ENCODE peak calls at places on chromosomes 12 and 14, in five cellular contexts. F is transverse colon, B is A549, M is stomach, N is sigmoid colon. W is an unnamed sample.

GRCh38 chr12:1318327-1319031 is 275.9 kb downstream of the FBXL14 start:
- DNase-seq in F (no peak), B (no peak), M (peak; percentile 33), N (no peak), W (no peak)

GRCh38 chr12:29350080-29350479 is 30.9 kb downstream of the ERGIC2 start:
- DNase-seq in F (no peak), B (peak; percentile 22), M (no peak), N (no peak), W (no peak)

GRCh38 chr12:124742702-124743101 is 121.0 kb downstream of the SCARB1 start:
- DNase-seq in F (no peak), B (no peak), M (no peak), N (no peak), W (peak; percentile 61)

GRCh38 chr12:68119724-68120211 is 39.8 kb downstream of the IFNG start:
- DNase-seq in F (no peak), B (no peak), M (no peak), N (no peak), W (no peak)

GRCh38 chr14:78530078-78530477 is 359.9 kb downstream of the NRXN3 start:
- DNase-seq in F (no peak), B (peak; percentile 11), M (no peak), N (no peak), W (no peak)

GRCh38 chr14:56892959-56893358 is 82.7 kb upstream of the OTX2 start:
- DNase-seq in F (no peak), B (no peak), M (no peak), N (no peak), W (no peak)

GRCh38 chr12:122080149-122081107 is 1.9 kb downstream of the MLXIP start:
- DNase-seq in F (peak; percentile 75), B (peak; percentile 40), M (peak; percentile 54), N (peak; percentile 93), W (peak; percentile 86)

GRCh38 chr14:72558721-72559120 is 335.2 kb downstream of the DPF3 start:
- DNase-seq in F (no peak), B (no peak), M (no peak), N (no peak), W (no peak)

GRCh38 chr14:26261368-26262122 is 336.3 kb downstream of the NOVA1 start:
- DNase-seq in F (no peak), B (no peak), M (no peak), N (no peak), W (no peak)

GRCh38 chr12:57632369-57632897 is 568 bp downstream of the B4GALNT1 start:
- DNase-seq in F (no peak), B (peak; percentile 43), M (no peak), N (peak; percentile 67), W (no peak)

DNA sequence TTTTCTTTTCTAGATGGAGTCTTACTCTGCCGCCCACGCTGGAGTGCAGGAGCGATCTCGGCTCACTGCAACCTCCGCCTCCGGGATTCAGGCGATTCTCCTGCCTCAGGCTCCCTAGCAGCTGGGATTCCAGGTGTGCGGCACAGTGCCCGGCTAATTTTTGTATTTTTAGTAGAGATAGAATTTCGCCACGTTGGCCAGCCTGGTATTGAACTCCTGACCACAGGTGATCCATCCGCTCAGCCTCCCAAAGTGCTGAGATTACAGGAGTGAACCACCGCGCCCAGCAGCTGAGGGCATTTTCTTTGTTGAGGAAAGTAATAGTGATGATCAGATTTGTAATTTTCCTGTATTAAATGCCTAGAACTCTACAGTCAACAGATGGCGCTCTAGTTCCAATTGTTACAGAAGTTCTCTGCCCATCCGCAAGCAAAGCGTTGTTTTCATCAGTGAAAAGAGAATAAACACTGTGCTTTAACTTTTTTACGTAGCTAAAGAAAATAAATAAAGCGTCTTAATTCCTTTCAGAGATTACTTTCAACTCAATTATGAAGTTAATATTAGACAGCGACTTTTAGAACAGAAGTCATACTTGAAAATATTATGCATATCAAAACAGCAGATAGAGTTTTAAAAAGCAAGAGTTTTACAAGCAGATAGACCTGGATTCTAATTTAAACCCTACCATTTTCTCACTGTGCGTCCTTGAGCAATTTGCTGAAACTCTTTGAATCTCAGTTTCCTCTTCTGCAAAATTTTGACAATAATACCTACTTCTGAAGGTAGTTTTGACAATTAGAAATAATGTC is 335.1 kb downstream of the DUSP6 start:
- DNase-seq in F (no peak), B (peak; percentile 82), M (no peak), N (peak; percentile 61), W (peak; percentile 22)
- H3K4me3 ChIP-seq in F (no peak overlapping the region), B (peak overlapping the region; percentile 41), M (no peak overlapping the region), N (no peak overlapping the region), W (no peak overlapping the region)

DNA sequence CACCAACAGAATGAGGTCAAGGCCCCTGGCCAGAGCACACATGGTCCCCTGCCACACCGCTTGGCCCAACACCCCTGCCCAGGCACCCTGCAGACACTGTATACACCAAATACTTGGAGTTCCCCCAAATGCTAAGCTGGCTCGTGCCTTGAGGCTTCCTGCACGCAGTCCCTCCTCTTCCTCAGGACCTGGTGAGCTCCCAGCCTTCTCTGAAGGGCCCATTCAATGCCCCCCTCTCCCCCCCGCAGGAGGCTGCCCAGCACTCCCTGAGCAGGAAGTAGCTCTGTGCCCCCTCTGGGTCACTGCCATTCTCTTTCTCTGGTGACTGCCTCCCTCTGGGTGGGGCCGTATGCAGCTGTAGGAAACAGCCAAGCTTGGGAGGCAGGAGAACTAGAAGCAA is 75.3 kb downstream of the ITPK1 start:
- DNase-seq in F (peak; percentile 58), B (no peak), M (peak; percentile 59), N (no peak), W (peak; percentile 41)
- TF ChIP-seq EP300 in F (no peak), B (no peak), M (no peak), N (no peak), W (no peak)

GRCh38 chr12:110530511-110530910 is 28.4 kb downstream of the RAD9B start:
- DNase-seq in F (no peak), B (no peak), M (no peak), N (no peak), W (no peak)
- H3K4me3 ChIP-seq in F (no peak overlapping the region), B (no peak overlapping the region), M (no peak overlapping the region), N (no peak overlapping the region), W (no peak overlapping the region)

GRCh38 chr12:12334710-12335040 is 15.4 kb downstream of the MANSC1 start:
- DNase-seq in F (no peak), B (no peak), M (peak; percentile 10), N (no peak), W (no peak)
- TF ChIP-seq EP300 in F (no peak), B (no peak), M (no peak), N (no peak), W (no peak)

DNA sequence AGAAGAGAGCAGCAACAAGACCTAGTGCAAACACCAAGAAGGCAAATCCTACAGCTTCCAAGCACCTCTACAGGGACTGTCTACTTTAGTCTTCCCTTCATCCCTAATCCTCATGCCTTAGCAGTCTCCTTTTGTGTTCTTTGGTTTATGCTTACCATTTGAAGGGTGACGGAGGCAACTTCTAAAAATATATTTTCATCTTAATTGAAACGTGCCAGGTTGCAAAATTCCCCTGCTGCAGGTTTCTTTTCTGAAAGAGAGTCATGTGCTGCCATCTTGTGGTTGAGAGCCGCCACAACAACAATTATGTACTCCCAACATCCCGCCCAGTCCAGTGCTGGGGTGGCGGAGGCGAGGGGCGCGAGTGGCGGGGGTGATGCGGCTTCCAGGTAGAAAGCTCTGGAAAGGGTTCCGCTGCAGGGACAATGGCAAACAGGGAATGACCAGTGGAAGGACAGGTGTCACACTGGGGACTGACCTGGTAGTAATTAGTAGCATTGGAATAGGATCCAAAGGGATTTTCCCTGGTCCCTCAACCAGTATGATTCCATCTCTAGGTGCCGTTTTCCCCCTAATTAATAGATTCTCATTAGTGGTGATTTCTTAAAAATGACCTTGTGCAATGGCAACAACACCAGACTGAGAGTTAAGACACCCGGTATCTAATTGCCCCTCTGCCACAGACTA is 80.3 kb upstream of the GNG2 start:
- DNase-seq in F (peak; percentile 77), B (peak; percentile 61), M (peak; percentile 81), N (peak; percentile 87), W (peak; percentile 86)
- H3K4me3 ChIP-seq in F (no peak overlapping the region), B (peak overlapping the region; percentile 11), M (no peak overlapping the region), N (no peak overlapping the region), W (no peak overlapping the region)

GRCh38 chr14:53696217-53696965 is 260.2 kb downstream of the BMP4 start:
- DNase-seq in F (no peak), B (peak; percentile 6), M (no peak), N (no peak), W (no peak)

GRCh38 chr14:53703457-53703856 is 253.2 kb downstream of the BMP4 start:
- DNase-seq in F (no peak), B (no peak), M (no peak), N (no peak), W (no peak)

GRCh38 chr14:53695692-53696091 is 260.9 kb downstream of the BMP4 start:
- DNase-seq in F (no peak), B (no peak), M (no peak), N (no peak), W (no peak)

GRCh38 chr14:53701108-53701875 is 255.3 kb downstream of the BMP4 start:
- DNase-seq in F (no peak), B (no peak), M (no peak), N (no peak), W (no peak)
- TF ChIP-seq EP300 in F (no peak), B (no peak), M (no peak), N (no peak), W (no peak)

GRCh38 chr12:83361486-83361885 is 674.8 kb downstream of the TMTC2 start:
- DNase-seq in F (no peak), B (no peak), M (no peak), N (no peak), W (no peak)
- H3K4me3 ChIP-seq in F (no peak overlapping the region), B (no peak overlapping the region), M (no peak overlapping the region), N (no peak overlapping the region), W (no peak overlapping the region)

DNA sequence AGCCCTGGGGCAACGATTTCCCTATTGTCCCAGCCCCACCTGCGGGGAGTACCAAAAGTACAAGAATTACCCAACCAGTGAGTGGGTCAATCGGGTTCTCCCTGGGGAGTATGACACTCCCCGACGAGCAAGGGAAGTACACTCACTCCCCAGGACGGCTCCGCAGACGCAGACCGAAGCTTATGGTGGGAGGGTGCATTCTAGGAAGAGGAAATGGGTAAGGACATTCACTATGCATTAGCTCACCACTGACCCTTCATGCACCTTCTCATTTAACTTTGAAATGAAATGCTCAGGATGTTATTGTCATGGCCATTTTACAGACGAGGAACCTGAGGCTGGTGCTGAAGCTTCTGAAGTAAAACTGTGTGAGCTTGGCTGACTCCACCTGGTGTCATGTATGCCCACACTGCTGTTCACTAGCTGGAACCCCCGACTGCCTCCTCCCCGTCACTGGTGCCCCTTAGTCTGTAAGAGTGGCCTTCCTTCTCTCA is 45.8 kb upstream of the TMED10 start:
- DNase-seq in F (no peak), B (no peak), M (no peak), N (peak; percentile 73), W (peak; percentile 68)
- TF ChIP-seq EP300 in F (peak; percentile 27), B (no peak), M (no peak), N (no peak), W (peak; percentile 37)

GRCh38 chr12:51913071-51914033 is 6.0 kb downstream of the ACVRL1 start:
- DNase-seq in F (no peak), B (no peak), M (no peak), N (peak; percentile 64), W (no peak)

GRCh38 chr12:51910168-51910567 is 2.9 kb downstream of the ACVRL1 start:
- DNase-seq in F (no peak), B (no peak), M (no peak), N (peak; percentile 17), W (no peak)

GRCh38 chr12:51911307-51911706 is 4.0 kb downstream of the ACVRL1 start:
- DNase-seq in F (no peak), B (no peak), M (no peak), N (peak; percentile 57), W (no peak)

GRCh38 chr12:51910691-51911090 is 3.4 kb downstream of the ACVRL1 start:
- DNase-seq in F (no peak), B (no peak), M (no peak), N (peak; percentile 69), W (no peak)

GRCh38 chr12:51911788-51912711 is 4.7 kb downstream of the ACVRL1 start:
- DNase-seq in F (peak; percentile 49), B (no peak), M (no peak), N (peak; percentile 72), W (no peak)
- H3K4me3 ChIP-seq in F (no peak overlapping the region), B (no peak overlapping the region), M (peak overlapping the region; percentile 35), N (no peak overlapping the region), W (peak overlapping the region; percentile 45)